ENCODE peak calls at places on chromosome 10, in nine cellular contexts. One of them, this sample, is unnamed. For H3K4me1, the result is how much of the 10 kb centered on the place peaks cover.

GRCh38 chr10:78552261-78552811 is 516.4 kb upstream of the ZMIZ1 start:
- DNase-seq in tibial artery: peak
- DNase-seq in aorta: peak
- DNase-seq in transverse colon: peak
- DNase-seq in Peyer's patch: no peak
- DNase-seq in effector memory CD4-positive, alpha-beta T cell: no peak
- DNase-seq in heart left ventricle: no peak
- DNase-seq in psoas muscle: peak
- DNase-seq in lower lobe of right lung: no peak
- DNase-seq in this sample: no peak

GRCh38 chr10:17910144-17910789 is 41.5 kb upstream of the SLC39A12 start:
- DNase-seq in tibial artery: peak
- DNase-seq in aorta: no peak
- DNase-seq in transverse colon: peak
- DNase-seq in Peyer's patch: no peak
- DNase-seq in effector memory CD4-positive, alpha-beta T cell: no peak
- DNase-seq in heart left ventricle: no peak
- DNase-seq in psoas muscle: no peak
- DNase-seq in lower lobe of right lung: no peak
- DNase-seq in this sample: no peak

GRCh38 chr10:36256166-36256565 is 614.1 kb upstream of the FZD8 start:
- DNase-seq in tibial artery: no peak
- DNase-seq in aorta: no peak
- DNase-seq in transverse colon: no peak
- DNase-seq in Peyer's patch: no peak
- DNase-seq in effector memory CD4-positive, alpha-beta T cell: no peak
- DNase-seq in heart left ventricle: no peak
- DNase-seq in psoas muscle: no peak
- DNase-seq in lower lobe of right lung: no peak
- DNase-seq in this sample: no peak

GRCh38 chr10:77226871-77227557 is 410.6 kb downstream of the KCNMA1 start:
- DNase-seq in tibial artery: no peak
- DNase-seq in aorta: no peak
- DNase-seq in transverse colon: no peak
- DNase-seq in Peyer's patch: no peak
- DNase-seq in effector memory CD4-positive, alpha-beta T cell: no peak
- DNase-seq in heart left ventricle: no peak
- DNase-seq in psoas muscle: no peak
- DNase-seq in lower lobe of right lung: no peak
- DNase-seq in this sample: no peak

GRCh38 chr10:4684434-4684833 is 141.6 kb upstream of the AKR1E2 start:
- DNase-seq in tibial artery: no peak
- DNase-seq in aorta: no peak
- DNase-seq in transverse colon: no peak
- DNase-seq in Peyer's patch: no peak
- DNase-seq in effector memory CD4-positive, alpha-beta T cell: no peak
- DNase-seq in heart left ventricle: no peak
- DNase-seq in psoas muscle: no peak
- DNase-seq in lower lobe of right lung: no peak
- DNase-seq in this sample: no peak

GRCh38 chr10:4334853-4335252 is 491.2 kb upstream of the AKR1E2 start:
- DNase-seq in tibial artery: no peak
- DNase-seq in aorta: no peak
- DNase-seq in transverse colon: no peak
- DNase-seq in Peyer's patch: no peak
- DNase-seq in effector memory CD4-positive, alpha-beta T cell: no peak
- DNase-seq in heart left ventricle: no peak
- DNase-seq in psoas muscle: no peak
- DNase-seq in lower lobe of right lung: no peak
- DNase-seq in this sample: no peak

GRCh38 chr10:122931088-122931958 is 20.9 kb downstream of the FAM24A start:
- DNase-seq in tibial artery: no peak
- DNase-seq in aorta: no peak
- DNase-seq in transverse colon: no peak
- DNase-seq in Peyer's patch: no peak
- DNase-seq in effector memory CD4-positive, alpha-beta T cell: no peak
- DNase-seq in heart left ventricle: no peak
- DNase-seq in psoas muscle: no peak
- DNase-seq in lower lobe of right lung: no peak
- DNase-seq in this sample: no peak

GRCh38 chr10:132467464-132468149 is 70.0 kb upstream of the INPP5A start:
- DNase-seq in tibial artery: no peak
- DNase-seq in aorta: peak
- DNase-seq in transverse colon: peak
- DNase-seq in Peyer's patch: no peak
- DNase-seq in effector memory CD4-positive, alpha-beta T cell: no peak
- DNase-seq in heart left ventricle: peak
- DNase-seq in psoas muscle: peak
- DNase-seq in lower lobe of right lung: peak
- DNase-seq in this sample: no peak

GRCh38 chr10:12489806-12490205 is 140.5 kb downstream of the CAMK1D start:
- DNase-seq in tibial artery: no peak
- DNase-seq in aorta: peak
- DNase-seq in transverse colon: no peak
- DNase-seq in Peyer's patch: no peak
- DNase-seq in effector memory CD4-positive, alpha-beta T cell: no peak
- DNase-seq in heart left ventricle: no peak
- DNase-seq in psoas muscle: no peak
- DNase-seq in lower lobe of right lung: no peak
- DNase-seq in this sample: no peak

GRCh38 chr10:100303724-100304319 is 17.3 kb upstream of the BLOC1S2 start:
- DNase-seq in tibial artery: no peak
- DNase-seq in aorta: no peak
- DNase-seq in transverse colon: no peak
- DNase-seq in Peyer's patch: no peak
- DNase-seq in effector memory CD4-positive, alpha-beta T cell: no peak
- DNase-seq in heart left ventricle: no peak
- DNase-seq in psoas muscle: no peak
- DNase-seq in lower lobe of right lung: no peak
- DNase-seq in this sample: no peak

GRCh38 chr10:22016046-22016705 is 12.6 kb upstream of the DNAJC1 start:
- DNase-seq in tibial artery: no peak
- DNase-seq in aorta: no peak
- DNase-seq in transverse colon: no peak
- DNase-seq in Peyer's patch: no peak
- DNase-seq in effector memory CD4-positive, alpha-beta T cell: no peak
- DNase-seq in heart left ventricle: no peak
- DNase-seq in psoas muscle: no peak
- DNase-seq in lower lobe of right lung: no peak
- DNase-seq in this sample: no peak
- H3K27ac ChIP-seq in tibial artery: no peak
- H3K27ac ChIP-seq in aorta: no peak
- H3K27ac ChIP-seq in transverse colon: no peak
- H3K27ac ChIP-seq in Peyer's patch: no peak
- H3K27ac ChIP-seq in effector memory CD4-positive, alpha-beta T cell: no peak
- H3K27ac ChIP-seq in heart left ventricle: no peak
- H3K27ac ChIP-seq in psoas muscle: no peak
- H3K27ac ChIP-seq in lower lobe of right lung: no peak
- H3K27ac ChIP-seq in this sample: no peak

DNA sequence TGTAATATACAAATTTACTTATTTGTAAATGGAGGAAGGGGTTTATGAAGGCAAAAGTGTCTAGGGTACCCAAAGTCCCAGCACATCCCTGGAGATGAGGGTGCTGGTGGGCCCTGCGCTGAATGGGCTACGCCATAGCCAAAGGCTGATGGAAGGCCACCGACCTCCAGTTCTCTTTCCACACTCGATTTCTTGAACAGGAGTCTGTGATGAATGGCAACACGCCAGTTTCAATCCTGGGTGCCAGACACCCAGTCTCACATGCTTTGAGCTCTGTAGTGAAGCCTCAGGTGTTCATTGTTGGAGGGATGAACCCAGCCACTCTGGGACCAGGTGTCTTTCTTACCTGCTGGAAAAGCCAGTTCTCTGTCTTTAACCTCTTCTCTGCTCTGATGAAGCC is 752 bp downstream of the LRMDA start:
- DNase-seq in tibial artery: no peak
- DNase-seq in aorta: no peak
- DNase-seq in transverse colon: no peak
- DNase-seq in Peyer's patch: no peak
- DNase-seq in effector memory CD4-positive, alpha-beta T cell: no peak
- DNase-seq in heart left ventricle: no peak
- DNase-seq in psoas muscle: no peak
- DNase-seq in lower lobe of right lung: no peak
- DNase-seq in this sample: no peak
- H3K4me3 ChIP-seq in tibial artery: peak
- H3K4me3 ChIP-seq in aorta: no peak
- H3K4me3 ChIP-seq in transverse colon: peak
- H3K4me3 ChIP-seq in Peyer's patch: peak
- H3K4me3 ChIP-seq in effector memory CD4-positive, alpha-beta T cell: no peak
- H3K4me3 ChIP-seq in heart left ventricle: peak
- H3K4me3 ChIP-seq in psoas muscle: peak
- H3K4me3 ChIP-seq in lower lobe of right lung: peak
- H3K4me3 ChIP-seq in this sample: no peak

GRCh38 chr10:95477175-95477520 is 84.0 kb downstream of the SORBS1 start:
- DNase-seq in tibial artery: no peak
- DNase-seq in aorta: no peak
- DNase-seq in transverse colon: no peak
- DNase-seq in Peyer's patch: no peak
- DNase-seq in effector memory CD4-positive, alpha-beta T cell: no peak
- DNase-seq in heart left ventricle: no peak
- DNase-seq in psoas muscle: peak
- DNase-seq in lower lobe of right lung: no peak
- DNase-seq in this sample: no peak
- H3K4me1 ChIP-seq in tibial artery: half or more
- H3K4me1 ChIP-seq in aorta: under half
- H3K4me1 ChIP-seq in transverse colon: half or more
- H3K4me1 ChIP-seq in Peyer's patch: under half
- H3K4me1 ChIP-seq in effector memory CD4-positive, alpha-beta T cell: under half
- H3K4me1 ChIP-seq in heart left ventricle: under half
- H3K4me1 ChIP-seq in psoas muscle: half or more
- H3K4me1 ChIP-seq in lower lobe of right lung: half or more
- H3K4me1 ChIP-seq in this sample: under half

GRCh38 chr10:74000892-74001669 is 3.2 kb downstream of the VCL start:
- DNase-seq in tibial artery: no peak
- DNase-seq in aorta: no peak
- DNase-seq in transverse colon: no peak
- DNase-seq in Peyer's patch: no peak
- DNase-seq in effector memory CD4-positive, alpha-beta T cell: no peak
- DNase-seq in heart left ventricle: no peak
- DNase-seq in psoas muscle: no peak
- DNase-seq in lower lobe of right lung: no peak
- DNase-seq in this sample: no peak
- H3K27ac ChIP-seq in tibial artery: peak
- H3K27ac ChIP-seq in aorta: peak
- H3K27ac ChIP-seq in transverse colon: peak
- H3K27ac ChIP-seq in Peyer's patch: peak
- H3K27ac ChIP-seq in effector memory CD4-positive, alpha-beta T cell: no peak
- H3K27ac ChIP-seq in heart left ventricle: peak
- H3K27ac ChIP-seq in psoas muscle: peak
- H3K27ac ChIP-seq in lower lobe of right lung: no peak
- H3K27ac ChIP-seq in this sample: no peak